ENCODE peak calls at places on chromosomes 5 and 9, in five cellular contexts. P is Peyer's patch, C is body of pancreas, A is A549, T is spleen. D is an unnamed sample.

GRCh38 chr5:143229426-143229895 is 174.0 kb downstream of the NR3C1 start:
- DNase-seq in C (no peak), A (no peak), P (no peak), T (no peak), D (no peak)

GRCh38 chr5:172809774-172810173 is 24.3 kb upstream of the ERGIC1 start:
- DNase-seq in P (no peak), C (no peak), T (no peak), A (no peak), D (no peak)

GRCh38 chr9:20603524-20604268 is 18.6 kb downstream of the MLLT3 start:
- DNase-seq in T (no peak), A (no peak), P (no peak), C (no peak), D (no peak)

GRCh38 chr5:60026174-60026573 is 132.6 kb upstream of the PDE4D start:
- DNase-seq in C (no peak), P (no peak), A (peak; percentile 36), T (no peak), D (no peak)

GRCh38 chr5:176793343-176793699 is 17.0 kb upstream of the UNC5A start:
- DNase-seq in A (no peak), T (no peak), C (no peak), P (no peak), D (no peak)

GRCh38 chr5:119255571-119256356 is 100.1 kb upstream of the TNFAIP8 start:
- DNase-seq in A (peak; percentile 32), C (no peak), T (no peak), P (peak; percentile 90), D (no peak)

GRCh38 chr5:83780681-83781080 is 60.0 kb upstream of the HAPLN1 start:
- DNase-seq in A (no peak), T (no peak), C (no peak), P (no peak), D (no peak)

GRCh38 chr9:126661521-126662251 is 48.0 kb downstream of the LMX1B start:
- DNase-seq in C (peak; percentile 56), P (no peak), A (peak; percentile 13), T (no peak), D (no peak)

GRCh38 chr9:4038182-4038723 is 261.6 kb downstream of the GLIS3 start:
- DNase-seq in P (no peak), A (no peak), T (no peak), C (no peak), D (no peak)

GRCh38 chr5:147782053-147783028 is at the start of gene JAKMIP2:
- DNase-seq in P (peak; percentile 75), A (peak; percentile 26), C (peak; percentile 56), T (peak; percentile 91), D (peak; percentile 84)
- TF ChIP-seq POLR2A in P (no peak), A (no peak), C (no peak), T (no peak), D (no peak)

GRCh38 chr9:107046692-107047091 is 183.7 kb downstream of the ZNF462 start:
- DNase-seq in P (no peak), A (no peak), T (no peak), C (no peak), D (no peak)

GRCh38 chr9:107039546-107039945 is 176.6 kb downstream of the ZNF462 start:
- DNase-seq in P (no peak), A (no peak), C (no peak), T (no peak), D (no peak)

GRCh38 chr9:107049046-107049824 is 186.3 kb downstream of the ZNF462 start:
- DNase-seq in A (no peak), T (no peak), C (no peak), P (no peak), D (no peak)

GRCh38 chr9:107044872-107045271 is 181.9 kb downstream of the ZNF462 start:
- DNase-seq in A (no peak), T (no peak), C (no peak), P (peak; percentile 46), D (no peak)

DNA sequence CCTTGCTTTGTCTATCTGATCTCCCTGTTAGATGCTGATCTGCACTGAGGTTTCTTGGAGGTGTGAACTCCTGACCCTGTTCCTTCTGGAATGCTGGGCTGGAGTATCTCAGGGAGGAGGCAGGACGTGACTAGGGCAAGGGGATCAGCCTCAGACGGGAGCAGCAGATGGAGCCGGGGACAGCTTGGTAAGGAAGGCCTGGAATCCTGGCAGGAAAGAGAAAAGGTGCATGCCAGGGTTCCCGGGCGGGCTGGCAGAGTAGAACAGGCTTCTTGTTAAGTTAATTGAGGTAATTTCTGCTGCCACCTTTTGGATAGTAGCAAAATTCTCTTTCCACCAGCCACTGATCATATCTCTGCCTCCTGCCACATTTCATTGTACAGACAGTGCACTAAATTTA is 180.9 kb downstream of the ZNF462 start:
- DNase-seq in A (no peak), T (no peak), P (no peak), C (no peak), D (peak; percentile 32)
- TF ChIP-seq CTCF in A (no peak), T (no peak), P (no peak), C (no peak), D (peak; percentile 14)

DNA sequence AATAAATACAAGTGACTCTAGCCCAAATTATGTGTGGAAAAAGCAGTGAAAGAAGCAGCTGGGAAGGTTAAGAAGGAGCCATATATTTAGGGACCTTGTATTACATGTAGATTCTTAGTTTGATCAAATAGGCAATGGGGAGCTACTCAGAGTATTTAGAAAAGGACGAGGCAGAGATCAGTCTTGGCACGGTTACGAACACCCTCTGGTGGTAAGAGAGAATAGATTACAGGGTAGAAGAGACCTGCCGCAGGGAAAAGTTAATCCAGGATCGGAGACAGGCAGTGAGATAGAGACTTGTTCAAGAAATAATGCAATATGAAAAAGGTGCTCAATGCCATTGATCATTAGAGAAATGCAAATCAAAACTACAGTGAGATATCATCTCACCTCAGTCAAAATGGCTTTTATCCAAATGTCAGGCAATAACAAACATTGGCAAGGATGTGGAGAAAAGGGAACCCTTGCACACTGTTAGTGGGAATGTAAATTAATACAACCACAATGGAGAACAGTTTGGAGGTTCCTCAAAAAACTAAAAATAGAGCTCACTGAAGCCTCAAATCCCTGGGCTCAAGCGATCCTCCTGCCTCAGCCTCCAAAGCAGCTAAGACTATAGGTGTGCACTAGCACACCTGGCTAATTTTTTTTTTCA is 12.0 kb downstream of the INIP start:
- DNase-seq in T (no peak), A (peak; percentile 48), P (no peak), C (peak; percentile 51), D (no peak)
- H3K27ac ChIP-seq in T (no peak overlapping the region), A (no peak overlapping the region), P (no peak overlapping the region), C (no peak overlapping the region), D (no peak overlapping the region)

GRCh38 chr9:136939996-136940525 is 4.5 kb downstream of the FBXW5 start:
- DNase-seq in A (no peak), T (no peak), C (peak; percentile 69), P (no peak), D (peak; percentile 87)
- TF ChIP-seq POLR2A in A (no peak), T (no peak), C (no peak), P (no peak), D (no peak)

GRCh38 chr5:159102294-159102934 is 2.7 kb upstream of the EBF1 start:
- DNase-seq in P (no peak), A (no peak), C (no peak), T (no peak), D (no peak)

GRCh38 chr5:159104759-159105317 is 5.1 kb upstream of the EBF1 start:
- DNase-seq in A (no peak), C (no peak), T (peak; percentile 77), P (no peak), D (no peak)

GRCh38 chr5:159103086-159103485 is 3.4 kb upstream of the EBF1 start:
- DNase-seq in C (no peak), A (no peak), T (no peak), P (no peak), D (no peak)

GRCh38 chr5:159105318-159106053 is 5.8 kb upstream of the EBF1 start:
- DNase-seq in P (no peak), T (peak; percentile 78), A (no peak), C (no peak), D (no peak)

DNA sequence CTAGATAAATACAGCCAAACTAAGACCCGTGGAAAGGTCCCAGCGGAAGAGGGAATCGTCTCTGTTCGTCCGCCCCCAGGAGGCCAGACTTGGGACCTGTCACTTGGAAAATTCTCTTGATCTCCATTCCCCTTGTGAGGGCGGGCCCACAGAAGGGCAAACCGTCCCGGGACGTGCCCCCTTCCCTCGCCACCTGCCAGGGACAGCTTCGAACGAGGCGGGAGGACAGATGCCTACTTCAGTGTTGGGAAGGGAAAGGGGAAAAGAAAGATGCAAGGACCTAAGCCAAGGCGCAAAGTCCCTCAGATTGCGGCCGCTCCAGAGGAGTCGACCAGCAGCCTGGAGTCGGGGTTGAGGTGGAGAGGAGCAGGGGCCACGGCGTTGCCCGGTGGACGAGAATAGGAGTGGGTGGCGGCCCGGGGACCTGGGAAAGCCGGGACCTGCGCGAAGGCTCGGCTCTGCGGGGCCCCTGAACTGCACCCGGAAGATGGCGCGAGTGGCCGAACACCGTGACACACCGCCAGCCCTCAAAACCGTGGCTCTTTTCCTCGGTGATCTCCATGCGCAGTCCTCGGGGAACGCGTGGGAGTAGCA is 4.4 kb upstream of the EBF1 start:
- DNase-seq in C (no peak), P (no peak), T (peak; percentile 76), A (peak; percentile 62), D (peak; percentile 44)
- TF ChIP-seq CTCF in C (no peak), P (no peak), T (no peak), A (peak; percentile 48), D (peak; percentile 15)

GRCh38 chr9:21710792-21711191 is 91.6 kb upstream of the MTAP start:
- DNase-seq in C (no peak), A (no peak), P (no peak), T (no peak), D (no peak)
- H3K27ac ChIP-seq in C (no peak overlapping the region), A (peak overlapping the region; percentile 21), P (no peak overlapping the region), T (no peak overlapping the region), D (no peak overlapping the region)

GRCh38 chr9:128733256-128733655 is 9.3 kb upstream of the ZDHHC12 start:
- DNase-seq in T (no peak), C (peak; percentile 83), P (peak; percentile 83), A (peak; percentile 96), D (peak; percentile 66)
- TF ChIP-seq POLR2A in T (no peak), C (no peak), P (no peak), A (no peak), D (no peak)

DNA sequence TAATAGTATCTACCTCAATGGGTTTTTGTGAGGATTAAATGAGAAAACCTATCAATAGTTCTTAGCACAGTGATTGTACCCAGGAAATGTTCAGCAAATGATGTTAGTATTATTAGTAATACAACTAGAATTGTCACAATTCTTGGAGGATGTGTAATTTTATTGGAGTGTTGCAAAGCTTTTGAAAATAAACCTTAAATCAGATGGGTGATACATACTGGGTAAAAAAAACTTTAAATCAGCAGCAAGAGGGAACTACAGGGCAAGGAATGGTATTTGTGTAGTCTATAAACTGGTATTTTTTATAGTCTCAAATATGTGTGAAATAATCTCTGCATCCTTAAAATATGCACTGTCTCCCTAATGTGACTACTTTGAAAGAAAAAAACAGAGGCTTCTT is 371.6 kb downstream of the PIK3R1 start:
- DNase-seq in T (no peak), C (no peak), P (no peak), A (no peak), D (no peak)
- TF ChIP-seq CTCF in T (no peak), C (no peak), P (no peak), A (no peak), D (no peak)